ENCODE peak calls at places on chromosomes 6 and 20, in ten cellular contexts. D is activated naive CD8-positive, alpha-beta T cell treated with anti-CD3 and anti-CD28 coated beads for 36 hours; O is NCI-H446 treated with DMSO at 0.1 percent for 48 hours; N is endothelial cell; S is CD8-positive, alpha-beta T cell; J is activated T-cell treated with anti-CD3 and anti-CD28 coated beads, Interleukin-2, amount 50 U/mL, for 72 hours; W is CD4-positive, alpha-beta T cell; L is GM13976; C is KBM-7; B is HTR-8/SVneo. P is an unnamed sample.

GRCh38 chr6:162014069-162014811 is 713.3 kb downstream of the PRKN start:
- DNase-seq in D (no peak), O (no peak), N (no peak), S (no peak), J (no peak), W (no peak), L (no peak), C (no peak), B (no peak), P (no peak)

GRCh38 chr6:36389353-36389752 is 1.9 kb upstream of the ETV7 start:
- DNase-seq in D (no peak), O (no peak), N (no peak), S (no peak), J (no peak), W (no peak), L (no peak), C (no peak), B (no peak), P (no peak)

GRCh38 chr20:46058656-46059281 is 29.8 kb downstream of the SLC12A5 start:
- DNase-seq in D (no peak), O (no peak), N (peak), S (no peak), J (no peak), W (no peak), L (peak), C (peak), B (no peak), P (no peak)

GRCh38 chr20:36839150-36839549 is 36.8 kb upstream of the TLDC2 start:
- DNase-seq in D (no peak), O (no peak), N (no peak), S (no peak), J (no peak), W (no peak), L (no peak), C (no peak), B (no peak), P (no peak)

GRCh38 chr6:137763436-137763835 is 103.6 kb upstream of the TNFAIP3 start:
- DNase-seq in D (no peak), O (no peak), N (no peak), S (no peak), J (no peak), W (no peak), L (no peak), C (no peak), B (no peak), P (no peak)

GRCh38 chr6:144659202-144659731 is 374.1 kb downstream of the UTRN start:
- DNase-seq in D (no peak), O (no peak), N (peak), S (no peak), J (peak), W (no peak), L (peak), C (peak), B (no peak), P (peak)

GRCh38 chr20:47875302-47876025 is 90.2 kb upstream of the SULF2 start:
- DNase-seq in D (no peak), O (no peak), N (no peak), S (no peak), J (no peak), W (no peak), L (no peak), C (no peak), B (no peak), P (no peak)

GRCh38 chr6:159045826-159046225 is 1.0 kb upstream of the TAGAP start:
- DNase-seq in D (no peak), O (no peak), N (no peak), S (no peak), J (no peak), W (no peak), L (no peak), C (peak), B (no peak), P (no peak)

GRCh38 chr20:37690626-37691369 is 3.0 kb upstream of the CTNNBL1 start:
- DNase-seq in D (no peak), O (no peak), N (no peak), S (no peak), J (no peak), W (no peak), L (no peak), C (no peak), B (no peak), P (no peak)

GRCh38 chr6:87336367-87336766 is 7.3 kb upstream of the GJB7 start:
- DNase-seq in D (no peak), O (no peak), N (no peak), S (no peak), J (no peak), W (no peak), L (no peak), C (no peak), B (no peak), P (no peak)

GRCh38 chr20:53937330-53937729 is 133.1 kb downstream of the BCAS1 start:
- DNase-seq in D (no peak), O (no peak), N (no peak), S (no peak), J (no peak), W (no peak), L (no peak), C (no peak), B (no peak), P (no peak)

GRCh38 chr6:132995432-132995831 is 181.1 kb downstream of the RPS12 start:
- DNase-seq in D (no peak), O (peak), N (no peak), S (no peak), J (no peak), W (no peak), L (no peak), C (no peak), B (no peak), P (no peak)

GRCh38 chr20:58973866-58974265 is 7.2 kb upstream of the NELFCD start:
- DNase-seq in D (no peak), O (no peak), N (no peak), S (no peak), J (no peak), W (no peak), L (no peak), C (no peak), B (no peak), P (no peak)

GRCh38 chr20:50331469-50332251 is 141.0 kb downstream of the CEBPB start:
- DNase-seq in D (no peak), O (no peak), N (no peak), S (no peak), J (no peak), W (no peak), L (no peak), C (no peak), B (no peak), P (no peak)

GRCh38 chr20:11395581-11395980 is 522.1 kb upstream of the BTBD3 start:
- DNase-seq in D (no peak), O (no peak), N (no peak), S (no peak), J (no peak), W (no peak), L (no peak), C (no peak), B (no peak), P (peak)

GRCh38 chr6:132231121-132231520 is 170.2 kb downstream of the MOXD1 start:
- DNase-seq in D (no peak), O (no peak), N (no peak), S (no peak), J (no peak), W (no peak), L (no peak), C (no peak), B (no peak), P (no peak)

GRCh38 chr6:38095054-38095453 is 275.5 kb downstream of the ZFAND3 start:
- DNase-seq in D (no peak), O (no peak), N (no peak), S (no peak), J (no peak), W (no peak), L (no peak), C (no peak), B (peak), P (no peak)

GRCh38 chr20:36836591-36837329 is 39.2 kb upstream of the TLDC2 start:
- DNase-seq in D (peak), O (peak), N (peak), S (no peak), J (peak), W (peak), L (peak), C (peak), B (peak), P (peak)

GRCh38 chr20:36094497-36094896 is 60.0 kb upstream of the EPB41L1 start:
- DNase-seq in D (no peak), O (no peak), N (peak), S (no peak), J (no peak), W (no peak), L (no peak), C (no peak), B (no peak), P (no peak)

GRCh38 chr20:45028424-45029136 is 62.3 kb downstream of the STK4 start:
- DNase-seq in D (no peak), O (no peak), N (no peak), S (no peak), J (no peak), W (no peak), L (no peak), C (no peak), B (no peak), P (no peak)

GRCh38 chr6:18155273-18155863 is at the start of gene KDM1B:
- DNase-seq in D (peak), O (peak), N (no peak), S (no peak), J (peak), W (peak), L (peak), C (peak), B (peak), P (peak)

GRCh38 chr6:48733581-48733980 is 622.6 kb upstream of the PTCHD4 start:
- DNase-seq in D (no peak), O (no peak), N (no peak), S (no peak), J (no peak), W (no peak), L (no peak), C (no peak), B (no peak), P (no peak)

GRCh38 chr6:156774872-156775405 is 2.2 kb upstream of the ARID1B start:
- DNase-seq in D (no peak), O (peak), N (no peak), S (no peak), J (no peak), W (no peak), L (no peak), C (peak), B (no peak), P (no peak)

GRCh38 chr6:43809417-43810305 is 39.6 kb downstream of the VEGFA start:
- DNase-seq in D (no peak), O (no peak), N (no peak), S (no peak), J (no peak), W (no peak), L (no peak), C (no peak), B (no peak), P (no peak)

GRCh38 chr6:36333889-36334288 is 2.8 kb downstream of the BNIP5 start:
- DNase-seq in D (no peak), O (no peak), N (no peak), S (no peak), J (no peak), W (no peak), L (no peak), C (no peak), B (no peak), P (no peak)

GRCh38 chr20:18004389-18005031 is 35.7 kb downstream of the MGME1 start:
- DNase-seq in D (no peak), O (peak), N (no peak), S (no peak), J (no peak), W (no peak), L (no peak), C (no peak), B (no peak), P (no peak)

GRCh38 chr6:54632984-54633565 is 213.5 kb upstream of the FAM83B start:
- DNase-seq in D (no peak), O (no peak), N (no peak), S (no peak), J (no peak), W (no peak), L (no peak), C (no peak), B (no peak), P (no peak)

GRCh38 chr6:168662301-168662936 is 221.4 kb downstream of the SMOC2 start:
- DNase-seq in D (no peak), O (no peak), N (no peak), S (no peak), J (no peak), W (no peak), L (no peak), C (no peak), B (no peak), P (no peak)

GRCh38 chr6:17984822-17985660 is 2.4 kb downstream of the KIF13A start:
- DNase-seq in D (no peak), O (no peak), N (no peak), S (no peak), J (no peak), W (no peak), L (no peak), C (no peak), B (no peak), P (no peak)

GRCh38 chr6:10460096-10460495 is 45.2 kb upstream of the TFAP2A start:
- DNase-seq in D (no peak), O (no peak), N (no peak), S (no peak), J (no peak), W (no peak), L (peak), C (no peak), B (no peak), P (peak)

GRCh38 chr6:121504227-121504626 is 68.8 kb downstream of the GJA1 start:
- DNase-seq in D (no peak), O (no peak), N (no peak), S (no peak), J (no peak), W (no peak), L (no peak), C (no peak), B (peak), P (no peak)

GRCh38 chr6:30331981-30332380 is 5.3 kb downstream of the TRIM39 start:
- DNase-seq in D (no peak), O (no peak), N (no peak), S (no peak), J (no peak), W (no peak), L (no peak), C (no peak), B (no peak), P (no peak)

GRCh38 chr6:158611600-158612041 is 32.9 kb downstream of the DYNLT1 start:
- DNase-seq in D (no peak), O (no peak), N (no peak), S (no peak), J (no peak), W (no peak), L (no peak), C (no peak), B (no peak), P (no peak)

GRCh38 chr6:166010136-166010535 is 157.5 kb downstream of the TBXT start:
- DNase-seq in D (no peak), O (no peak), N (no peak), S (no peak), J (no peak), W (no peak), L (no peak), C (no peak), B (no peak), P (no peak)

GRCh38 chr20:20229595-20229994 is 138.3 kb upstream of the INSM1 start:
- DNase-seq in D (no peak), O (no peak), N (no peak), S (no peak), J (no peak), W (no peak), L (no peak), C (no peak), B (no peak), P (peak)

GRCh38 chr6:45718901-45719300 is 296.8 kb downstream of the CLIC5 start:
- DNase-seq in D (no peak), O (no peak), N (no peak), S (no peak), J (no peak), W (no peak), L (no peak), C (no peak), B (no peak), P (no peak)

GRCh38 chr20:53513489-53514298 is 79.9 kb downstream of the ZNF217 start:
- DNase-seq in D (no peak), O (no peak), N (no peak), S (no peak), J (no peak), W (no peak), L (no peak), C (no peak), B (no peak), P (no peak)